ENCODE peak calls at places on chromosomes 7 and 10, in nine cellular contexts. One of them, this sample, is unnamed.
A peak's percentile ranks its signal among the peaks of the same experiment; 100 is the strongest.

GRCh38 chr10:125629758-125630376 is 53.1 kb downstream of the TEX36 start:
- DNase-seq in HCT116: peak; percentile 66
- DNase-seq in endothelial cell of umbilical vein: peak; percentile 81
- DNase-seq in A549: peak; percentile 72
- DNase-seq in HepG2: peak; percentile 44
- DNase-seq in GM12878: no peak
- DNase-seq in SK-N-SH: peak; percentile 66
- DNase-seq in K562: peak; percentile 41
- DNase-seq in H1: no peak
- DNase-seq in this sample: peak; percentile 67

GRCh38 chr7:40881405-40881926 is 746.7 kb downstream of the SUGCT start:
- DNase-seq in HCT116: no peak
- DNase-seq in endothelial cell of umbilical vein: peak; percentile 4
- DNase-seq in A549: no peak
- DNase-seq in HepG2: no peak
- DNase-seq in GM12878: no peak
- DNase-seq in SK-N-SH: no peak
- DNase-seq in K562: no peak
- DNase-seq in H1: no peak
- DNase-seq in this sample: no peak

GRCh38 chr10:130720235-130720634 is 584.0 kb downstream of the GLRX3 start:
- DNase-seq in HCT116: no peak
- DNase-seq in endothelial cell of umbilical vein: no peak
- DNase-seq in A549: no peak
- DNase-seq in HepG2: no peak
- DNase-seq in GM12878: no peak
- DNase-seq in SK-N-SH: no peak
- DNase-seq in K562: no peak
- DNase-seq in H1: no peak
- DNase-seq in this sample: no peak

GRCh38 chr7:113338297-113338696 is 219.9 kb upstream of the SMIM30 start:
- DNase-seq in HCT116: no peak
- DNase-seq in endothelial cell of umbilical vein: no peak
- DNase-seq in A549: no peak
- DNase-seq in HepG2: no peak
- DNase-seq in GM12878: no peak
- DNase-seq in SK-N-SH: no peak
- DNase-seq in K562: no peak
- DNase-seq in H1: no peak
- DNase-seq in this sample: no peak

GRCh38 chr10:96357038-96357620 is 1.7 kb downstream of the OPALIN start:
- DNase-seq in HCT116: no peak
- DNase-seq in endothelial cell of umbilical vein: no peak
- DNase-seq in A549: no peak
- DNase-seq in HepG2: no peak
- DNase-seq in GM12878: no peak
- DNase-seq in SK-N-SH: no peak
- DNase-seq in K562: no peak
- DNase-seq in H1: no peak
- DNase-seq in this sample: no peak

GRCh38 chr10:3981300-3981699 is 196.3 kb upstream of the KLF6 start:
- DNase-seq in HCT116: no peak
- DNase-seq in endothelial cell of umbilical vein: no peak
- DNase-seq in A549: no peak
- DNase-seq in HepG2: no peak
- DNase-seq in GM12878: no peak
- DNase-seq in SK-N-SH: no peak
- DNase-seq in K562: no peak
- DNase-seq in H1: no peak
- DNase-seq in this sample: peak; percentile 34

GRCh38 chr10:1752153-1752552 is 14.8 kb upstream of the ADARB2 start:
- DNase-seq in HCT116: no peak
- DNase-seq in endothelial cell of umbilical vein: no peak
- DNase-seq in A549: no peak
- DNase-seq in HepG2: no peak
- DNase-seq in GM12878: no peak
- DNase-seq in SK-N-SH: no peak
- DNase-seq in K562: no peak
- DNase-seq in H1: no peak
- DNase-seq in this sample: no peak

GRCh38 chr10:62023289-62023688 is 121.8 kb downstream of the ARID5B start:
- DNase-seq in HCT116: no peak
- DNase-seq in endothelial cell of umbilical vein: no peak
- DNase-seq in A549: no peak
- DNase-seq in HepG2: no peak
- DNase-seq in GM12878: no peak
- DNase-seq in SK-N-SH: no peak
- DNase-seq in K562: no peak
- DNase-seq in H1: no peak
- DNase-seq in this sample: no peak

GRCh38 chr7:145065451-145065850 is 229.6 kb upstream of the TPK1 start:
- DNase-seq in HCT116: no peak
- DNase-seq in endothelial cell of umbilical vein: no peak
- DNase-seq in A549: no peak
- DNase-seq in HepG2: no peak
- DNase-seq in GM12878: no peak
- DNase-seq in SK-N-SH: no peak
- DNase-seq in K562: no peak
- DNase-seq in H1: no peak
- DNase-seq in this sample: no peak

GRCh38 chr10:30098624-30099023 is 39.2 kb upstream of the JCAD start:
- DNase-seq in HCT116: no peak
- DNase-seq in endothelial cell of umbilical vein: peak; percentile 49
- DNase-seq in A549: peak; percentile 12
- DNase-seq in HepG2: no peak
- DNase-seq in GM12878: no peak
- DNase-seq in SK-N-SH: no peak
- DNase-seq in K562: no peak
- DNase-seq in H1: no peak
- DNase-seq in this sample: no peak

GRCh38 chr10:100827819-100828743 is 82.7 kb downstream of the PAX2 start:
- DNase-seq in HCT116: no peak
- DNase-seq in endothelial cell of umbilical vein: no peak
- DNase-seq in A549: peak; percentile 43
- DNase-seq in HepG2: no peak
- DNase-seq in GM12878: no peak
- DNase-seq in SK-N-SH: peak; percentile 91
- DNase-seq in K562: peak; percentile 54
- DNase-seq in H1: no peak
- DNase-seq in this sample: peak; percentile 68

GRCh38 chr7:155533827-155534690 is 12.3 kb downstream of the CNPY1 start:
- DNase-seq in HCT116: no peak
- DNase-seq in endothelial cell of umbilical vein: peak; percentile 20
- DNase-seq in A549: peak; percentile 36
- DNase-seq in HepG2: peak; percentile 16
- DNase-seq in GM12878: no peak
- DNase-seq in SK-N-SH: peak; percentile 92
- DNase-seq in K562: peak; percentile 92
- DNase-seq in H1: peak; percentile 23
- DNase-seq in this sample: peak; percentile 70

GRCh38 chr7:517848-518629 is 1.6 kb downstream of the PDGFA start:
- DNase-seq in HCT116: no peak
- DNase-seq in endothelial cell of umbilical vein: peak; percentile 46
- DNase-seq in A549: peak; percentile 70
- DNase-seq in HepG2: no peak
- DNase-seq in GM12878: no peak
- DNase-seq in SK-N-SH: no peak
- DNase-seq in K562: peak; percentile 34
- DNase-seq in H1: no peak
- DNase-seq in this sample: no peak

GRCh38 chr7:1859266-1860035 is 189.4 kb downstream of the ELFN1 start:
- DNase-seq in HCT116: no peak
- DNase-seq in endothelial cell of umbilical vein: no peak
- DNase-seq in A549: no peak
- DNase-seq in HepG2: no peak
- DNase-seq in GM12878: no peak
- DNase-seq in SK-N-SH: no peak
- DNase-seq in K562: no peak
- DNase-seq in H1: no peak
- DNase-seq in this sample: no peak

GRCh38 chr7:22864855-22865606 is 42.4 kb upstream of the TOMM7 start:
- DNase-seq in HCT116: no peak
- DNase-seq in endothelial cell of umbilical vein: no peak
- DNase-seq in A549: no peak
- DNase-seq in HepG2: peak; percentile 34
- DNase-seq in GM12878: no peak
- DNase-seq in SK-N-SH: no peak
- DNase-seq in K562: no peak
- DNase-seq in H1: no peak
- DNase-seq in this sample: peak; percentile 82

GRCh38 chr10:131963350-131963749 is 18.4 kb downstream of the BNIP3 start:
- DNase-seq in HCT116: no peak
- DNase-seq in endothelial cell of umbilical vein: no peak
- DNase-seq in A549: no peak
- DNase-seq in HepG2: no peak
- DNase-seq in GM12878: no peak
- DNase-seq in SK-N-SH: no peak
- DNase-seq in K562: no peak
- DNase-seq in H1: no peak
- DNase-seq in this sample: peak; percentile 81

GRCh38 chr10:1376384-1376945 is 320.3 kb downstream of the WDR37 start:
- DNase-seq in HCT116: no peak
- DNase-seq in endothelial cell of umbilical vein: no peak
- DNase-seq in A549: no peak
- DNase-seq in HepG2: no peak
- DNase-seq in GM12878: no peak
- DNase-seq in SK-N-SH: peak; percentile 21
- DNase-seq in K562: no peak
- DNase-seq in H1: no peak
- DNase-seq in this sample: no peak

DNA sequence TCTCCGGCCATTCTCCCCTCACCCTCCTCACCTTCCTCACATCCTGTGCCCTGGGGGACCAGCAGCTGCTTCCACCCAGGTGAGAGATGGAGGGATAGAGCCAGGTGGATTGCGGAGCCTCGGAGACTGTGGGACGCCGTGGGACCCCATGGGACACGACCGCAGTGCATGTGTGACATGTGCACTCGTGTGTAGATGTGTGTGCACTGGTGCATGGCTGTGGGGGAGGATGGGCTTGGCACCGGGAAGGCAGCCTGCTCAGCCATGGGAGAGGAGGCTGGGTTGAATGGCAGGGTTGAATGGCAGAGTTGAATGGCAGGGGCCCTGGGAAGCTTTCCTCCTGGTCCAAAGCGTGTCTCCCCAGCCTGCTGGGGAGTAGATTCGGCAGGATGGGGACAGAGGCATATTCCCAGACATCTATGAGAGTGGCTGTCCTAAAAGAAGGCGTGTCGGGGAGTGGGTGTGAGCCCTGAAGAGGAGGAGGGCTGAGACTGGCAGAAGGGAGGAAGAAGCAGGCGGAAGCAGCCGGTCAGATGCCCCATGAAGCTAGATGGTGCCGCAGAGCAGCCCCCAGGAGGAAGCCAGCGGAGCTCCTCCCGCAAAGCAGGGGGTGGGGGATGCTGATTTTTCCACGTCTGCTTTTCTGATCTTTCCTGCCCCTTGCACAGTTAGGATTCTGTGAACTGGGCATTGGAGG is 815 bp downstream of the GIMAP8 start:
- DNase-seq in HCT116: no peak
- DNase-seq in endothelial cell of umbilical vein: peak; percentile 74
- DNase-seq in A549: no peak
- DNase-seq in HepG2: no peak
- DNase-seq in GM12878: peak; percentile 79
- DNase-seq in SK-N-SH: no peak
- DNase-seq in K562: no peak
- DNase-seq in H1: no peak
- DNase-seq in this sample: no peak
- H3K4me3 ChIP-seq in HCT116: no peak overlapping the region
- H3K4me3 ChIP-seq in endothelial cell of umbilical vein: peak overlapping the region; percentile 77
- H3K4me3 ChIP-seq in A549: no peak overlapping the region
- H3K4me3 ChIP-seq in HepG2: no peak overlapping the region
- H3K4me3 ChIP-seq in GM12878: peak overlapping the region; percentile 69
- H3K4me3 ChIP-seq in SK-N-SH: no peak overlapping the region
- H3K4me3 ChIP-seq in K562: no peak overlapping the region
- H3K4me3 ChIP-seq in H1: no peak overlapping the region
- H3K4me3 ChIP-seq in this sample: no peak overlapping the region

DNA sequence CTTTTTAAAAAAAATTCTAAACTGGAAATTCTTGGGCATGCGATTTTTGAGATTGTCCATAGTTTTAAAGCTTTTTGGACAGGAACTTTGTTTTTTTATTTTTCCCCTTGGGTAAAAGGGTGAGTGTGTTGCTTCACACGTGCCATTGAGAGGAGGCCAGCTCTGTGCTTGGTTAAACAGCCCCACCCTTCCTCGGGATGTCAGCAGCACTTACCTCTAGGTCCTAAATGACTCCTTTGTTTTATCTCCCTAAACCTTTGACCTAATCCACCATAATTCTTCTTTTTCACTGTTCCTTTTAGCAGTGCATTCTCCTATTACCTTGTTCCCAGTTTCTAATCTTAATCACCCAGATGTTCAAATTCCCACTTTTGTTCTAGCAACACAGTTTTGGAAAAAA is 83.5 kb downstream of the SEMA3D start:
- DNase-seq in HCT116: peak; percentile 18
- DNase-seq in endothelial cell of umbilical vein: no peak
- DNase-seq in A549: no peak
- DNase-seq in HepG2: no peak
- DNase-seq in GM12878: no peak
- DNase-seq in SK-N-SH: no peak
- DNase-seq in K562: no peak
- DNase-seq in H1: no peak
- DNase-seq in this sample: no peak
- TF ChIP-seq MAX in HCT116: no peak
- TF ChIP-seq MAX in endothelial cell of umbilical vein: no peak
- TF ChIP-seq MAX in A549: no peak
- TF ChIP-seq MAX in HepG2: no peak
- TF ChIP-seq MAX in GM12878: no peak
- TF ChIP-seq MAX in SK-N-SH: no peak
- TF ChIP-seq MAX in K562: no peak
- TF ChIP-seq MAX in H1: no peak
- TF ChIP-seq MAX in this sample: no peak

GRCh38 chr7:29873644-29874294 is 67.5 kb downstream of the WIPF3 start:
- DNase-seq in HCT116: no peak
- DNase-seq in endothelial cell of umbilical vein: no peak
- DNase-seq in A549: no peak
- DNase-seq in HepG2: no peak
- DNase-seq in GM12878: no peak
- DNase-seq in SK-N-SH: no peak
- DNase-seq in K562: no peak
- DNase-seq in H1: no peak
- DNase-seq in this sample: no peak
- H3K4me3 ChIP-seq in HCT116: no peak overlapping the region
- H3K4me3 ChIP-seq in endothelial cell of umbilical vein: no peak overlapping the region
- H3K4me3 ChIP-seq in A549: no peak overlapping the region
- H3K4me3 ChIP-seq in HepG2: no peak overlapping the region
- H3K4me3 ChIP-seq in GM12878: no peak overlapping the region
- H3K4me3 ChIP-seq in SK-N-SH: no peak overlapping the region
- H3K4me3 ChIP-seq in K562: no peak overlapping the region
- H3K4me3 ChIP-seq in H1: no peak overlapping the region
- H3K4me3 ChIP-seq in this sample: no peak overlapping the region

DNA sequence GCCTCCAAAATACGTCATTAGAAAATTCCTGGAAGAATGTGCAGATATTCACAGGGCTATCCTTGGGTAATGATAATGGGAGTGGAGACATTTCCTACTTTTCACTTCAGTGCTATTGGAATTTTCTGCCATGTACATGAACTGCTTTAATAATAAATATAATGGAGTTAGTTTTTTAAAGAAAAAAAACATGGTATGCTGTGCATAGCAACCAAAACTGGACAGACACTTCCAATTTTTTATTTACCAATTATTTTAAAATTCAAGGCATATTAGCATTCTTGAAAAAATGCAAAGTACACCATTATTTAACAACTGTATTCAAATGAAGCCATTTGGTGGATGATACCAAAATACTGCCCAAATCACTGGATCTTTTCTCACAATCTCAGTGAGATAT is 3.3 kb downstream of the XRCC2 start:
- DNase-seq in HCT116: no peak
- DNase-seq in endothelial cell of umbilical vein: no peak
- DNase-seq in A549: no peak
- DNase-seq in HepG2: no peak
- DNase-seq in GM12878: no peak
- DNase-seq in SK-N-SH: no peak
- DNase-seq in K562: no peak
- DNase-seq in H1: no peak
- DNase-seq in this sample: no peak
- TF ChIP-seq MAX in HCT116: no peak
- TF ChIP-seq MAX in endothelial cell of umbilical vein: no peak
- TF ChIP-seq MAX in A549: no peak
- TF ChIP-seq MAX in HepG2: no peak
- TF ChIP-seq MAX in GM12878: no peak
- TF ChIP-seq MAX in SK-N-SH: no peak
- TF ChIP-seq MAX in K562: no peak
- TF ChIP-seq MAX in H1: no peak
- TF ChIP-seq MAX in this sample: no peak

This sample was measured in NB4.